ENCODE peak calls at places on chromosomes 11 and 22, in seven cellular contexts. Q, K, T, D, W, G and J are unnamed samples.

GRCh38 chr11:109994896-109995295 is 98.3 kb upstream of the ZC3H12C start:
- DNase-seq in Q (no peak), K (peak; percentile 14), T (no peak), D (no peak), W (no peak), G (no peak), J (no peak)

GRCh38 chr11:108960498-108960897 is 295.6 kb downstream of the DDX10 start:
- DNase-seq in Q (no peak), K (no peak), T (no peak), D (no peak), W (no peak), G (no peak), J (no peak)

GRCh38 chr11:13368041-13368446 is 90.5 kb downstream of the BMAL1 start:
- DNase-seq in Q (no peak), K (peak; percentile 5), T (no peak), D (no peak), W (no peak), G (peak; percentile 16), J (no peak)

GRCh38 chr11:86802601-86803051 is 2.3 kb downstream of the PRSS23 start:
- DNase-seq in Q (no peak), K (peak; percentile 67), T (no peak), D (peak; percentile 54), W (peak; percentile 66), G (peak; percentile 30), J (no peak)

GRCh38 chr11:29124436-29124835 is 892.4 kb downstream of the KCNA4 start:
- DNase-seq in Q (no peak), K (no peak), T (no peak), D (no peak), W (no peak), G (no peak), J (no peak)

GRCh38 chr22:44172370-44173108 is 8.2 kb upstream of the PARVG start:
- DNase-seq in Q (peak; percentile 60), K (no peak), T (peak; percentile 71), D (peak; percentile 35), W (peak; percentile 78), G (no peak), J (peak; percentile 34)

GRCh38 chr11:19294444-19294843 is 53.7 kb upstream of the E2F8 start:
- DNase-seq in Q (no peak), K (no peak), T (no peak), D (no peak), W (no peak), G (no peak), J (no peak)

GRCh38 chr11:97611345-97611744 is 1221.5 kb downstream of the JRKL start:
- DNase-seq in Q (no peak), K (no peak), T (no peak), D (no peak), W (no peak), G (no peak), J (no peak)

GRCh38 chr11:35964846-35965245 is 21.0 kb downstream of the LDLRAD3 start:
- DNase-seq in Q (no peak), K (peak; percentile 57), T (no peak), D (no peak), W (no peak), G (no peak), J (no peak)

GRCh38 chr22:39405346-39406085 is 5.9 kb downstream of the TAB1 start:
- DNase-seq in Q (no peak), K (peak; percentile 80), T (no peak), D (no peak), W (no peak), G (peak; percentile 68), J (peak; percentile 37)

GRCh38 chr11:86874314-86875056 is 74.1 kb downstream of the PRSS23 start:
- DNase-seq in Q (no peak), K (no peak), T (no peak), D (no peak), W (no peak), G (no peak), J (no peak)

GRCh38 chr11:2847511-2847910 is 38.1 kb downstream of the CDKN1C start:
- DNase-seq in Q (no peak), K (no peak), T (no peak), D (no peak), W (no peak), G (no peak), J (no peak)
- TF ChIP-seq CTCF in Q (no peak), K (no peak), T (no peak), D (no peak), W (no peak), G (no peak), J (no peak)

GRCh38 chr11:67452141-67452952 is at the start of gene GPR152:
- DNase-seq in Q (no peak), K (no peak), T (peak; percentile 47), D (no peak), W (no peak), G (no peak), J (no peak)
- TF ChIP-seq CTCF in Q (no peak), K (no peak), T (peak; percentile 31), D (no peak), W (peak; percentile 14), G (no peak), J (no peak)

GRCh38 chr11:128508785-128509518 is 78.4 kb downstream of the ETS1 start:
- DNase-seq in Q (no peak), K (no peak), T (no peak), D (no peak), W (no peak), G (peak; percentile 62), J (no peak)
- TF ChIP-seq CTCF in Q (no peak), K (no peak), T (no peak), D (no peak), W (no peak), G (no peak), J (no peak)

GRCh38 chr22:19556963-19557545 is 32.8 kb upstream of the CLDN5 start:
- DNase-seq in Q (no peak), K (no peak), T (no peak), D (no peak), W (no peak), G (no peak), J (no peak)
- TF ChIP-seq CTCF in Q (no peak), K (no peak), T (no peak), D (no peak), W (no peak), G (no peak), J (no peak)

DNA sequence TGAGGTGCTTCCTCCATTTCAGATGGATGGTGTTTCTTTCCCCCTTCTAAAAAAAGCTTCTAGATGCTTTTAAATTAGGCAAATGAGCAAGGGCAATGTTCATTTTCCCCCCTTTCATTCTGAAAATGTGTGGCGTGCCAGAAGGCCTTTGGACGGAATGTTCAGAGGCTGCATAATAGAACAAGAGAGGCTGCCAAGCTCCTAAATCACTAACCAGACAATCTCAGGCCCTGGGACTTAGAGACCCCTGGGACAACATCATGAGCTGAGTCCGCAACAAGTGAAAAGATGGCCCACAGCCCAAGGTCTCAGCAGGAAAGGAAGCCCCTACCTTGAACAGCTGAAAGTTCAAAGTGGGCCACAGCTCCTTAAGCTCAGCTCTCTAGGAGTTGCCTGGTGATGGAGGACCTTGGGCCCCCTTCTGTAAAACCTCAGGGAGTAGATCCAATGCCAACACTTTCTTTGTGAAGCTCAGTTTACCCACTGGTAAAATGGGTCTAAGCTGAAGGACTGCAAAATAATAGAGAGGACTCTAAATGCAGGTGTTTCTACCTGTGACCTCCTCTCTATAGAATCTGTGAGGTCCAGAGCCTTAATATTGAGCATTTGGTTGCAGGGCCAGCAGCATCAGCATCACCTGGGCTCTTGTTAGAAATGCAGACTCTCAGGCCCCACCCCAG is 144.0 kb downstream of the FBXO7 start:
- DNase-seq in Q (peak; percentile 48), K (no peak), T (peak; percentile 63), D (no peak), W (peak; percentile 75), G (no peak), J (no peak)
- TF ChIP-seq CTCF in Q (no peak), K (no peak), T (no peak), D (no peak), W (no peak), G (no peak), J (no peak)

GRCh38 chr22:38124236-38124974 is 13.9 kb upstream of the BAIAP2L2 start:
- DNase-seq in Q (peak; percentile 77), K (no peak), T (no peak), D (no peak), W (no peak), G (no peak), J (no peak)
- TF ChIP-seq CTCF in Q (no peak), K (no peak), T (no peak), D (no peak), W (no peak), G (no peak), J (no peak)

DNA sequence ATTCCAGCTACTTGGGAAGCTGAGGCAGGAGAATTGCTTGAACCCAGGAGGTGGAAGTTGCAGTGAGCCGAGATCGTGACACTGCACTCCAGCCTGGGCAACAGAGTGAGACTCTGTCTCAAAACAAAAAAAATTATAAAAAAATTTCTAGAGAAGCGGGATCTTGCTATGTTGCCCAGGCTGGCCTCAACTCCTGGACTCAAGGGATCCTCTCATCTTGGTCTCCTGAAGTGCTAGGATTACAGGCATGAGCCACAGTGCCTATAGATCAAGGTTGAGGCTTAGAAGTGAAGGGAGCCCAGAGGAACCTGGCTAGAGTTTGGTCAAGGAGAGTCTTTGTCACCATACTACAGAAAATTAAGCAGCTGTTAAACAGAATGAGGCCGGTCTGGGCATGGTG is 1.4 kb upstream of the MCM5 start:
- DNase-seq in Q (no peak), K (no peak), T (no peak), D (no peak), W (no peak), G (no peak), J (no peak)
- TF ChIP-seq CTCF in Q (no peak), K (no peak), T (no peak), D (no peak), W (no peak), G (no peak), J (no peak)

GRCh38 chr11:17559341-17560087 is 12.5 kb downstream of the OTOG start:
- DNase-seq in Q (no peak), K (no peak), T (no peak), D (no peak), W (no peak), G (no peak), J (no peak)
- TF ChIP-seq CTCF in Q (no peak), K (no peak), T (no peak), D (no peak), W (no peak), G (no peak), J (no peak)

GRCh38 chr22:37498289-37498909 is 12.2 kb upstream of the MFNG start:
- DNase-seq in Q (no peak), K (no peak), T (no peak), D (peak; percentile 81), W (no peak), G (no peak), J (no peak)
- TF ChIP-seq CTCF in Q (no peak), K (peak; percentile 13), T (peak; percentile 55), D (peak; percentile 64), W (peak; percentile 34), G (no peak), J (no peak)